ENCODE peak calls at places on chromosomes 4 and X, in five cellular contexts. One of them, this sample, is unnamed.

GRCh38 chr4:7960790-7961655 is 21.4 kb upstream of the AFAP1 start:
- DNase-seq in GM12878: peak
- DNase-seq in H1: no peak
- DNase-seq in K562: no peak
- DNase-seq in GM12891: no peak
- DNase-seq in this sample: no peak

GRCh38 chr4:15131551-15131950 is 129.3 kb downstream of the CPEB2 start:
- DNase-seq in GM12878: no peak
- DNase-seq in GM12891: no peak
- DNase-seq in K562: no peak
- DNase-seq in H1: no peak
- DNase-seq in this sample: no peak

GRCh38 chrX:78708171-78708570 is 39.3 kb upstream of the LPAR4 start:
- DNase-seq in GM12878: no peak
- DNase-seq in GM12891: no peak
- DNase-seq in H1: peak
- DNase-seq in K562: no peak
- DNase-seq in this sample: no peak

GRCh38 chr4:139525414-139525813 is 30.6 kb downstream of the SETD7 start:
- DNase-seq in K562: no peak
- DNase-seq in GM12878: peak
- DNase-seq in GM12891: no peak
- DNase-seq in H1: no peak
- DNase-seq in this sample: no peak

GRCh38 chrX:40420899-40421729 is 159.7 kb upstream of the ATP6AP2 start:
- DNase-seq in GM12878: peak
- DNase-seq in GM12891: no peak
- DNase-seq in K562: no peak
- DNase-seq in H1: no peak
- DNase-seq in this sample: no peak

GRCh38 chrX:143635915-143636314 is at the start of gene SLITRK4:
- DNase-seq in GM12891: no peak
- DNase-seq in K562: no peak
- DNase-seq in GM12878: no peak
- DNase-seq in H1: peak
- DNase-seq in this sample: no peak

GRCh38 chrX:23631136-23631535 is 36.2 kb upstream of the PRDX4 start:
- DNase-seq in GM12891: no peak
- DNase-seq in GM12878: no peak
- DNase-seq in H1: no peak
- DNase-seq in K562: no peak
- DNase-seq in this sample: no peak

GRCh38 chr4:37422102-37422501 is 177.6 kb downstream of the NWD2 start:
- DNase-seq in H1: no peak
- DNase-seq in GM12878: no peak
- DNase-seq in GM12891: no peak
- DNase-seq in K562: no peak
- DNase-seq in this sample: no peak

GRCh38 chr4:189200346-189200745 is 740.3 kb upstream of the FRG1 start:
- DNase-seq in GM12891: no peak
- DNase-seq in H1: no peak
- DNase-seq in GM12878: no peak
- DNase-seq in K562: no peak
- DNase-seq in this sample: no peak

GRCh38 chr4:148116264-148116663 is 325.9 kb downstream of the NR3C2 start:
- DNase-seq in GM12878: no peak
- DNase-seq in K562: no peak
- DNase-seq in GM12891: no peak
- DNase-seq in H1: no peak
- DNase-seq in this sample: no peak

GRCh38 chr4:153465145-153465544 is 1.0 kb upstream of the TMEM131L start:
- DNase-seq in GM12878: no peak
- DNase-seq in H1: no peak
- DNase-seq in K562: no peak
- DNase-seq in GM12891: no peak
- DNase-seq in this sample: no peak

GRCh38 chr4:76717431-76717830 is 180.5 kb downstream of the SOWAHB start:
- DNase-seq in GM12891: no peak
- DNase-seq in K562: no peak
- DNase-seq in H1: no peak
- DNase-seq in GM12878: no peak
- DNase-seq in this sample: no peak

GRCh38 chrX:123422875-123423274 is 238.8 kb downstream of the GRIA3 start:
- DNase-seq in GM12878: no peak
- DNase-seq in K562: peak
- DNase-seq in GM12891: no peak
- DNase-seq in H1: no peak
- DNase-seq in this sample: no peak

GRCh38 chr4:111632752-111633151 is 512.5 kb upstream of the FAM241A start:
- DNase-seq in K562: no peak
- DNase-seq in H1: no peak
- DNase-seq in GM12878: no peak
- DNase-seq in GM12891: no peak
- DNase-seq in this sample: no peak

GRCh38 chr4:74111990-74112389 is 13.0 kb upstream of the CXCL2 start:
- DNase-seq in K562: no peak
- DNase-seq in GM12891: no peak
- DNase-seq in H1: no peak
- DNase-seq in GM12878: no peak
- DNase-seq in this sample: no peak

GRCh38 chrX:43693602-43694406 is 37.7 kb downstream of the MAOA start:
- DNase-seq in H1: no peak
- DNase-seq in K562: no peak
- DNase-seq in GM12891: no peak
- DNase-seq in GM12878: no peak
- DNase-seq in this sample: no peak

GRCh38 chr4:7398788-7399432 is 35.8 kb downstream of the PSAPL1 start:
- DNase-seq in GM12878: no peak
- DNase-seq in GM12891: no peak
- DNase-seq in H1: peak
- DNase-seq in K562: no peak
- DNase-seq in this sample: no peak

GRCh38 chr4:66489783-66490452 is 819.6 kb upstream of the EPHA5 start:
- DNase-seq in H1: no peak
- DNase-seq in GM12878: no peak
- DNase-seq in K562: no peak
- DNase-seq in GM12891: no peak
- DNase-seq in this sample: no peak

GRCh38 chr4:2482192-2482591 is 13.3 kb downstream of the RNF4 start:
- DNase-seq in H1: no peak
- DNase-seq in GM12891: no peak
- DNase-seq in GM12878: no peak
- DNase-seq in K562: no peak
- DNase-seq in this sample: no peak

GRCh38 chr4:181854142-181854541 is 389.1 kb upstream of the TENM3 start:
- DNase-seq in K562: no peak
- DNase-seq in GM12878: no peak
- DNase-seq in GM12891: no peak
- DNase-seq in H1: no peak
- DNase-seq in this sample: no peak

GRCh38 chr4:6962211-6963041 is 52.8 kb downstream of the TBC1D14 start:
- DNase-seq in H1: no peak
- DNase-seq in GM12891: no peak
- DNase-seq in GM12878: no peak
- DNase-seq in K562: no peak
- DNase-seq in this sample: no peak

GRCh38 chr4:147924604-147925412 is 192.9 kb downstream of the ARHGAP10 start:
- DNase-seq in GM12878: no peak
- DNase-seq in H1: peak
- DNase-seq in K562: no peak
- DNase-seq in GM12891: no peak
- DNase-seq in this sample: no peak

GRCh38 chrX:136041254-136041812 is 56.1 kb downstream of the SLC9A6 start:
- DNase-seq in H1: no peak
- DNase-seq in GM12878: no peak
- DNase-seq in K562: no peak
- DNase-seq in GM12891: no peak
- DNase-seq in this sample: no peak

GRCh38 chrX:73851014-73852009 is 288.3 kb downstream of the CHIC1 start:
- DNase-seq in GM12878: peak
- DNase-seq in GM12891: no peak
- DNase-seq in H1: no peak
- DNase-seq in K562: peak
- DNase-seq in this sample: peak
- TF ChIP-seq POLR2AphosphoS5 in GM12878: peak
- TF ChIP-seq POLR2AphosphoS5 in GM12891: no peak
- TF ChIP-seq POLR2AphosphoS5 in H1: no peak
- TF ChIP-seq POLR2AphosphoS5 in K562: no peak
- TF ChIP-seq POLR2AphosphoS5 in this sample: peak

DNA sequence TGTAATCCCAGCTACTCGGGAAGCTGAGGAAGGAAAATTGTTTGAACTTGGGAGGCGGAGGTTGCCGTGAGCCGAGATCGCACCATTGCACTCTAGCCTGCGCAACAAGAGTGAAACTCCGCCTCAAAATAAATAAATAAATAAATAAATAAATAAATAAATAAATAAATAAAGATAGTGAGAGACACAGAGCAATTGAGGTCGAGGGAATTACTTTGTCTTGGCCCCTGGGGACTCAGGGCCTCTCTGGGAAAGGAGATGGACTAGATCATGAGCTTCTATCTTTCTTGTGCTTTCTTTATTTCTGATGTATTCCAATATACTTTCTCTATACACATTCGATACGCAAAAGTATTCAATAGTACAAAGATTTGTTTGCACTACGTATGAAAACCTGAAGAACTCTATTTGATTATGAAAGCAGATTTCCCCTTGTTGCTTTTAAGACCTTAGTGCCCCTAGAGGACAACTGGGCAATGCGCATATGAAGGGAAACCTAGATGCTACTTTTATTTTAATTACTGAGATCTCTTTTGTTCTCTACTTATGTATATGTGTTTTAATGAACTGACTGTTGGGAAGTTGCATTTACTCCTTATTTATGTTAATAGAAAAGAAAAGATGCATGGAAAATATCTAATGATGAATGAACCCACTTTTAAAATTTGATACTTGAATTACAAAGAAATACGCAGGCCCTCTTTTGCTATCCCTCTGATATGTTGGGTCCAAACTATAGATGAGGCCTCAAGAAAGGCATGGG is 12.8 kb upstream of the ELOVL6 start:
- DNase-seq in K562: peak
- DNase-seq in H1: no peak
- DNase-seq in GM12878: no peak
- DNase-seq in GM12891: no peak
- DNase-seq in this sample: peak
- TF ChIP-seq TAF1 in K562: no peak
- TF ChIP-seq TAF1 in H1: no peak
- TF ChIP-seq TAF1 in GM12878: no peak
- TF ChIP-seq TAF1 in GM12891: no peak
- TF ChIP-seq TAF1 in this sample: no peak

DNA sequence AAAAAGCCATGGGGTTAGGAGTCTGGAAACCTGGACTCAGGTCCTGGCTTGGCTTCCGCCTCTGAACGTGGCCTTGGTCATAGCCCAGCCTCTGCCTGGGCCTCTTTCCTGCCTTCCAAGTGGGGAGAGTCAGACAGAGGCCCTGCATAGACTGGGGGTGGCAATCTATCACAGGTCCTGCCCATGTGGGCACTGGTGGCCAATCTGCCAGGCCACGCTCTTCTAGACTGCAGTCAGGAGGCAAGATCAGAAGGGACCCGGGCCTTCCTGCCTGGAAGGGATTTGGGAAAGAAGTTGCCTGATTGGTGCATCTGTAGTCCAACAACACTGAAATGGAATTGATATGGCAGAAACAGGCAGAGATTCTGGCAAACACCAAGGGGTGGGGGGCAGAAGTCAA is 46.1 kb downstream of the CNGA2 start:
- DNase-seq in H1: no peak
- DNase-seq in GM12878: no peak
- DNase-seq in K562: no peak
- DNase-seq in GM12891: no peak
- DNase-seq in this sample: no peak
- TF ChIP-seq POLR2AphosphoS5 in H1: no peak
- TF ChIP-seq POLR2AphosphoS5 in GM12878: no peak
- TF ChIP-seq POLR2AphosphoS5 in K562: no peak
- TF ChIP-seq POLR2AphosphoS5 in GM12891: no peak
- TF ChIP-seq POLR2AphosphoS5 in this sample: no peak

DNA sequence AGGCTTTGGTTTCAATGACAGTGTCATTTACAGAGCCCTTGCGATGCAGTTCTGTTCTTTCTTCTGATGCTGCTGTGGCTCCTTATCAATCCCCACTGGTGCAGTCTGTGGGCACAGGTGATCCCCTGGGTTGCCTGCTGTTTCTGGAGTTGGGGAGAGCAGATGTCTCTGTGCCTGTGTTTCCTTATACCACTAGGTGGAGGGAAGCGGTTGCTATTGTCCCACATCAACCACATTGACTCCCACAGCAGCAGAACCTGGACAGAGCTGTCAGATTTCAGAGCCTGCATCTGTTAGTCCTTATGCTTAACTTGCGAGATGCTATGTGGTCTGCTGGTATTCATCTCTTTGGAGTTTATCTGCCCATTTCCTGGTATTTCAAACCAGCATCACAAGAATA is 57.7 kb downstream of the NEIL3 start:
- DNase-seq in K562: no peak
- DNase-seq in GM12878: no peak
- DNase-seq in H1: no peak
- DNase-seq in GM12891: no peak
- DNase-seq in this sample: no peak
- TF ChIP-seq TAF1 in K562: no peak
- TF ChIP-seq TAF1 in GM12878: no peak
- TF ChIP-seq TAF1 in H1: no peak
- TF ChIP-seq TAF1 in GM12891: no peak
- TF ChIP-seq TAF1 in this sample: no peak

GRCh38 chr4:26141101-26141830 is 179.5 kb upstream of the RBPJ start:
- DNase-seq in GM12891: no peak
- DNase-seq in GM12878: no peak
- DNase-seq in H1: no peak
- DNase-seq in K562: no peak
- DNase-seq in this sample: no peak

GRCh38 chr4:26148925-26149324 is 171.9 kb upstream of the RBPJ start:
- DNase-seq in K562: no peak
- DNase-seq in GM12891: no peak
- DNase-seq in GM12878: no peak
- DNase-seq in H1: no peak
- DNase-seq in this sample: no peak

GRCh38 chr4:26144526-26145167 is 176.2 kb upstream of the RBPJ start:
- DNase-seq in GM12878: no peak
- DNase-seq in K562: no peak
- DNase-seq in GM12891: no peak
- DNase-seq in H1: no peak
- DNase-seq in this sample: no peak

GRCh38 chr4:26141916-26142638 is 178.7 kb upstream of the RBPJ start:
- DNase-seq in H1: no peak
- DNase-seq in K562: no peak
- DNase-seq in GM12891: no peak
- DNase-seq in GM12878: no peak
- DNase-seq in this sample: no peak

GRCh38 chr4:26145212-26145611 is 175.6 kb upstream of the RBPJ start:
- DNase-seq in K562: no peak
- DNase-seq in H1: no peak
- DNase-seq in GM12891: no peak
- DNase-seq in GM12878: no peak
- DNase-seq in this sample: no peak
- TF ChIP-seq POLR2AphosphoS5 in K562: no peak
- TF ChIP-seq POLR2AphosphoS5 in H1: no peak
- TF ChIP-seq POLR2AphosphoS5 in GM12891: no peak
- TF ChIP-seq POLR2AphosphoS5 in GM12878: no peak
- TF ChIP-seq POLR2AphosphoS5 in this sample: no peak